ENCODE peak calls at places on chromosomes 4 and X, in four cellular contexts. K is K562, G is HepG2, L is GM12878. V is an unnamed sample.

GRCh38 chr4:15963001-15963451 is at the start of gene FGFBP2:
- DNase-seq in K (peak; percentile 11), G (peak; percentile 33), L (no peak), V (peak; percentile 57)

GRCh38 chr4:33831667-33832066 is 2412.6 kb downstream of the ARAP2 start:
- DNase-seq in K (no peak), G (no peak), L (no peak), V (no peak)

GRCh38 chrX:53312946-53313745 is 31.8 kb upstream of the IQSEC2 start:
- DNase-seq in K (peak; percentile 60), G (peak; percentile 13), L (peak; percentile 17), V (peak; percentile 76)

GRCh38 chr4:11214281-11214680 is 214.4 kb downstream of the HS3ST1 start:
- DNase-seq in K (no peak), G (peak; percentile 7), L (no peak), V (no peak)

GRCh38 chrX:103453655-103454054 is 65.6 kb downstream of the RAB40A start:
- DNase-seq in K (no peak), G (no peak), L (no peak), V (no peak)

GRCh38 chr4:7108046-7108625 is 40.3 kb upstream of the GRPEL1 start:
- DNase-seq in K (no peak), G (no peak), L (no peak), V (no peak)

GRCh38 chr4:37891221-37892159 is 606 bp downstream of the TBC1D1 start:
- DNase-seq in K (no peak), G (no peak), L (peak; percentile 79), V (peak; percentile 30)

GRCh38 chr4:69038582-69038981 is 57.7 kb upstream of the UGT2B7 start:
- DNase-seq in K (no peak), G (no peak), L (no peak), V (no peak)

GRCh38 chr4:47567511-47567910 is 82.4 kb downstream of the ATP10D start:
- DNase-seq in K (no peak), G (no peak), L (no peak), V (no peak)

GRCh38 chr4:181301735-181302380 is 941.3 kb upstream of the TENM3 start:
- DNase-seq in K (peak; percentile 9), G (peak; percentile 32), L (no peak), V (peak; percentile 34)

GRCh38 chrX:39836802-39837420 is 260.8 kb downstream of the BCOR start:
- DNase-seq in K (no peak), G (no peak), L (no peak), V (no peak)

GRCh38 chr4:48270516-48270897 is 869 bp upstream of the TEC start:
- DNase-seq in K (no peak), G (no peak), L (no peak), V (no peak)

GRCh38 chr4:133154725-133155124 is 5.6 kb downstream of the PCDH10 start:
- DNase-seq in K (no peak), G (peak; percentile 4), L (no peak), V (peak; percentile 16)

GRCh38 chr4:89491731-89492235 is 184.2 kb upstream of the GPRIN3 start:
- DNase-seq in K (no peak), G (no peak), L (no peak), V (no peak)

GRCh38 chr4:38867478-38868054 is at the start of gene FAM114A1:
- DNase-seq in K (peak; percentile 94), G (peak; percentile 51), L (no peak), V (peak; percentile 66)

GRCh38 chrX:13721819-13722527 is 12.4 kb downstream of the TRAPPC2 start:
- DNase-seq in K (no peak), G (no peak), L (no peak), V (no peak)

GRCh38 chr4:38365748-38366310 is 298.2 kb upstream of the KLF3 start:
- DNase-seq in K (no peak), G (peak; percentile 61), L (no peak), V (no peak)

GRCh38 chr4:123826896-123827295 is 430.3 kb downstream of the SPRY1 start:
- DNase-seq in K (no peak), G (no peak), L (no peak), V (no peak)

GRCh38 chrX:154979671-154980070 is 42.9 kb downstream of the F8 start:
- DNase-seq in K (no peak), G (no peak), L (no peak), V (no peak)

GRCh38 chr4:83686166-83686565 is 150.3 kb downstream of the GPAT3 start:
- DNase-seq in K (no peak), G (no peak), L (no peak), V (no peak)

GRCh38 chr4:39721788-39722187 is 23.9 kb downstream of the UBE2K start:
- DNase-seq in K (no peak), G (no peak), L (no peak), V (no peak)

GRCh38 chr4:125013891-125014290 is 300.9 kb upstream of the FAT4 start:
- DNase-seq in K (no peak), G (no peak), L (no peak), V (no peak)

GRCh38 chrX:13487731-13488505 is 81.5 kb upstream of the EGFL6 start:
- DNase-seq in K (peak; percentile 40), G (peak; percentile 10), L (peak; percentile 72), V (peak; percentile 50)

GRCh38 chrX:40644175-40644574 is 3.2 kb downstream of the CXorf38 start:
- DNase-seq in K (peak; percentile 6), G (no peak), L (no peak), V (no peak)

GRCh38 chr4:171390626-171391025 is 422.6 kb upstream of the GALNTL6 start:
- DNase-seq in K (no peak), G (no peak), L (no peak), V (no peak)

GRCh38 chr4:87476934-87477333 is 52.2 kb downstream of the SPARCL1 start:
- DNase-seq in K (no peak), G (no peak), L (no peak), V (no peak)
- TF ChIP-seq SP1 in K (no peak), G (no peak), L (no peak), V (no peak)

GRCh38 chr4:77177196-77177595 is 20.2 kb downstream of the CCNG2 start:
- DNase-seq in K (no peak), G (no peak), L (no peak), V (no peak)
- TF ChIP-seq FOXM1 in K (no peak), G (no peak), L (no peak), V (no peak)

GRCh38 chr4:41098093-41098492 is 116.2 kb downstream of the APBB2 start:
- DNase-seq in K (no peak), G (no peak), L (no peak), V (no peak)

GRCh38 chr4:41095192-41095872 is 119.0 kb downstream of the APBB2 start:
- DNase-seq in K (no peak), G (no peak), L (no peak), V (no peak)

GRCh38 chr4:41095973-41096372 is 118.4 kb downstream of the APBB2 start:
- DNase-seq in K (no peak), G (no peak), L (peak; percentile 54), V (no peak)

GRCh38 chr4:41092128-41092527 is 122.2 kb downstream of the APBB2 start:
- DNase-seq in K (no peak), G (no peak), L (no peak), V (no peak)
- TF ChIP-seq SP1 in K (no peak), G (no peak), L (no peak), V (no peak)

DNA sequence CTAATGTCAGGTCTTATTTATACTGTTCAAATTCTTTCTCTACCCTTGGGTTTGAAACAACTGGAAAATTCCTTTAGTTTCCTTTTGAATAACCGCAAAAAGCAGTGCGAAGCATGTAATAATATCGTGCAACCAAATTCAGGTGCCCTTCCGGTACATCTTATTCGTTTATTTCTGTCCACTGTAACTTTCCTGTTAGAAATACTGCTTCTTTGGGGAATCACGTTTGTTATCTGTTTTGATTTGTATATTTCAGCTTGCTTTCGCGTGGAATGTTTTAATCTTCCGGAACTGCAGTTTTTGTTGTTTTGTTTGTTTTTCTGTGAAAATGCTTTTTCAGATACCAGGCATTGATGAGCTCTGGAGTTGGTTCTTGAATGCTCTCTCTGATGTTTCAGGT is 85.7 kb upstream of the HPRT1 start:
- DNase-seq in K (no peak), G (no peak), L (no peak), V (no peak)
- TF ChIP-seq FOXM1 in K (no peak), G (no peak), L (no peak), V (no peak)

V was measured in HEK293T.